ENCODE peak calls at places on chromosome 4, in five cellular contexts. N, W, U, D and A are unnamed samples.

GRCh38 chr4:15963568-15963967 is 593 bp upstream of the FGFBP2 start:
- DNase-seq in D (no peak), U (peak; percentile 26), W (no peak), N (no peak), A (peak; percentile 67)

GRCh38 chr4:70426789-70427188 is 29.0 kb downstream of the OPRPN start:
- DNase-seq in U (no peak), N (no peak), W (no peak), D (no peak), A (no peak)

GRCh38 chr4:16024009-16024408 is 59.8 kb downstream of the PROM1 start:
- DNase-seq in W (no peak), D (no peak), U (no peak), N (no peak), A (no peak)

GRCh38 chr4:4859010-4859798 is at the start of gene MSX1:
- DNase-seq in N (peak; percentile 97), U (peak; percentile 91), W (no peak), D (peak; percentile 81), A (peak; percentile 12)

GRCh38 chr4:120921456-120922389 is 803 bp downstream of the PRDM5 start:
- DNase-seq in U (no peak), N (no peak), W (no peak), D (no peak), A (peak; percentile 67)

GRCh38 chr4:71687057-71687456 is 96.8 kb downstream of the GC start:
- DNase-seq in N (no peak), W (no peak), D (no peak), U (no peak), A (no peak)

GRCh38 chr4:172962564-172963353 is 205.9 kb upstream of the GALNT7 start:
- DNase-seq in N (no peak), U (no peak), D (no peak), W (no peak), A (no peak)

GRCh38 chr4:120723105-120723504 is 199.4 kb downstream of the PRDM5 start:
- DNase-seq in D (no peak), N (no peak), U (no peak), W (no peak), A (no peak)

GRCh38 chr4:184281231-184282139 is 63.8 kb upstream of the ENPP6 start:
- DNase-seq in U (no peak), W (peak; percentile 88), D (no peak), N (no peak), A (no peak)

GRCh38 chr4:116705466-116705865 is 379.9 kb downstream of the TRAM1L1 start:
- DNase-seq in N (no peak), W (no peak), D (no peak), U (no peak), A (no peak)

GRCh38 chr4:52019941-52020657 is at the start of gene LRRC66:
- DNase-seq in N (no peak), U (no peak), D (peak; percentile 66), W (no peak), A (no peak)

GRCh38 chr4:6509587-6509986 is 37.2 kb upstream of the PPP2R2C start:
- DNase-seq in D (no peak), N (no peak), U (no peak), W (no peak), A (no peak)

GRCh38 chr4:47933798-47934197 is 19.4 kb upstream of the NFXL1 start:
- DNase-seq in N (peak; percentile 42), D (peak; percentile 32), W (no peak), U (peak; percentile 36), A (no peak)

GRCh38 chr4:7439699-7440098 is 5.0 kb upstream of the PSAPL1 start:
- DNase-seq in N (no peak), U (no peak), D (no peak), W (no peak), A (no peak)

GRCh38 chr4:160983035-160983434 is 1180.8 kb downstream of the FSTL5 start:
- DNase-seq in W (no peak), N (no peak), U (no peak), D (no peak), A (no peak)

GRCh38 chr4:48267574-48267973 is 2.1 kb downstream of the TEC start:
- DNase-seq in N (no peak), W (no peak), D (no peak), U (no peak), A (no peak)

GRCh38 chr4:21625447-21625846 is 323.1 kb downstream of the KCNIP4 start:
- DNase-seq in U (no peak), W (no peak), N (no peak), D (no peak), A (no peak)

GRCh38 chr4:142035556-142035955 is 399.2 kb downstream of the IL15 start:
- DNase-seq in U (no peak), W (no peak), N (no peak), D (no peak), A (no peak)

GRCh38 chr4:136395212-136395722 is 1137.0 kb downstream of the PCDH18 start:
- DNase-seq in W (no peak), N (no peak), D (no peak), U (peak; percentile 47), A (no peak)

GRCh38 chr4:40306203-40306602 is 28.9 kb upstream of the CHRNA9 start:
- DNase-seq in U (no peak), N (no peak), W (no peak), D (no peak), A (no peak)

GRCh38 chr4:40307627-40308497 is 27.3 kb upstream of the CHRNA9 start:
- DNase-seq in W (peak; percentile 84), D (no peak), N (peak; percentile 82), U (no peak), A (peak; percentile 86)

GRCh38 chr4:40303751-40304150 is 31.4 kb upstream of the CHRNA9 start:
- DNase-seq in U (no peak), W (no peak), D (no peak), N (no peak), A (no peak)

GRCh38 chr4:40306991-40307390 is 28.1 kb upstream of the CHRNA9 start:
- DNase-seq in U (no peak), D (no peak), W (no peak), N (no peak), A (no peak)

GRCh38 chr4:40305329-40306193 is 29.6 kb upstream of the CHRNA9 start:
- DNase-seq in U (no peak), W (peak; percentile 100), D (no peak), N (no peak), A (no peak)
- TF ChIP-seq REST in U (no peak), W (no peak), D (no peak), N (no peak), A (no peak)

GRCh38 chr4:66475596-66475995 is 805.3 kb upstream of the EPHA5 start:
- DNase-seq in W (no peak), N (no peak), D (no peak), U (no peak), A (no peak)
- TF ChIP-seq GABPA in W (no peak), N (no peak), D (no peak), U (no peak), A (no peak)

DNA sequence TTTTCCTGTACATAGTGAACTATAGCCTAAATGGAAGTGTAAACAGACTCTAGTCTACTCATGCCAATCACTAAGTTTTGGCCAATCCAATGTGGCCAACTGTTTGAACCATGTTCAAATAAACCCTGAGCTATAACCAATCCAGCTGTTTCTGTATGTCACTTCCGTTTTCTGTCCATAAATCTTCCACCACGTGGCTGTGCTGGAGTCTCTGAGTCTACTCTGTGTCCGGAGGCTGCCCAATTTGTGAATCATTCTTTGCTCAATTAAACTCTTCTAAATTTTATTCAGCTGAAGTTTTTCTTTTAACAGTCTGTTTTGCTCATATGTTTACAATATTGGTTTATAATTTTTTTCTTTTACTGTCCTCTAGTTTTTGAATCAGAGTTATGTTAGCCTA is 112.3 kb upstream of the BANK1 start:
- DNase-seq in W (no peak), D (no peak), N (no peak), U (no peak), A (no peak)
- TF ChIP-seq REST in W (no peak), D (no peak), N (no peak), U (no peak), A (no peak)

GRCh38 chr4:2264481-2265041 is 2.7 kb upstream of the MXD4 start:
- DNase-seq in N (no peak), D (no peak), U (no peak), W (no peak), A (no peak)
- TF ChIP-seq GABPA in N (no peak), D (no peak), U (no peak), W (no peak), A (no peak)

GRCh38 chr4:94540476-94540875 is 88.7 kb downstream of the PDLIM5 start:
- DNase-seq in D (no peak), W (no peak), U (no peak), N (no peak), A (no peak)
- TF ChIP-seq REST in D (no peak), W (no peak), U (no peak), N (no peak), A (no peak)

GRCh38 chr4:76420901-76421581 is at the start of gene CCDC158:
- DNase-seq in N (no peak), W (no peak), D (no peak), U (peak; percentile 82), A (no peak)
- TF ChIP-seq GABPA in N (no peak), W (no peak), D (no peak), U (no peak), A (no peak)